ENCODE peak calls at places on chromosomes 2 and 18, in eight cellular contexts. W, U, Q, O, Y, V, N and X are unnamed samples. For H3K27me3 and H3K4me1, the result is how much of the 10 kb centered on the place peaks cover.

GRCh38 chr2:240247868-240248820 is 107.7 kb upstream of the OTOS start:
- DNase-seq in W (no peak), U (no peak), Q (no peak), O (no peak), Y (peak), V (no peak), N (no peak), X (no peak)

GRCh38 chr18:2236232-2236631 is 335.1 kb downstream of the METTL4 start:
- DNase-seq in W (no peak), U (no peak), Q (no peak), O (no peak), Y (no peak), V (no peak), N (peak), X (no peak)

GRCh38 chr2:182868049-182868422 is 1.6 kb upstream of the FRZB start:
- DNase-seq in W (no peak), U (no peak), Q (no peak), O (peak), Y (no peak), V (no peak), N (no peak), X (no peak)

GRCh38 chr18:24515721-24516120 is 55.3 kb downstream of the HRH4 start:
- DNase-seq in W (no peak), U (no peak), Q (no peak), O (no peak), Y (no peak), V (no peak), N (no peak), X (no peak)

GRCh38 chr18:54911551-54911950 is 47.7 kb downstream of the CCDC68 start:
- DNase-seq in W (no peak), U (no peak), Q (no peak), O (no peak), Y (no peak), V (no peak), N (no peak), X (no peak)

GRCh38 chr18:9852266-9853081 is 33.3 kb upstream of the TXNDC2 start:
- DNase-seq in W (no peak), U (no peak), Q (no peak), O (no peak), Y (no peak), V (no peak), N (no peak), X (no peak)

GRCh38 chr2:127609818-127610217 is 36.1 kb upstream of the GPR17 start:
- DNase-seq in W (no peak), U (peak), Q (peak), O (no peak), Y (peak), V (no peak), N (no peak), X (no peak)

GRCh38 chr2:66432801-66433694 is 1.9 kb upstream of the MEIS1 start:
- DNase-seq in W (peak), U (peak), Q (peak), O (peak), Y (peak), V (peak), N (peak), X (no peak)

GRCh38 chr2:239084007-239084406 is 236.1 kb downstream of the TWIST2 start:
- DNase-seq in W (no peak), U (no peak), Q (no peak), O (no peak), Y (no peak), V (peak), N (no peak), X (no peak)

GRCh38 chr18:43067570-43067969 is 47.9 kb downstream of the RIT2 start:
- DNase-seq in W (no peak), U (no peak), Q (no peak), O (no peak), Y (no peak), V (no peak), N (no peak), X (no peak)

GRCh38 chr2:127884436-127884835 is 1.3 kb downstream of the AMMECR1L start:
- DNase-seq in W (peak), U (no peak), Q (peak), O (no peak), Y (no peak), V (no peak), N (peak), X (no peak)

DNA sequence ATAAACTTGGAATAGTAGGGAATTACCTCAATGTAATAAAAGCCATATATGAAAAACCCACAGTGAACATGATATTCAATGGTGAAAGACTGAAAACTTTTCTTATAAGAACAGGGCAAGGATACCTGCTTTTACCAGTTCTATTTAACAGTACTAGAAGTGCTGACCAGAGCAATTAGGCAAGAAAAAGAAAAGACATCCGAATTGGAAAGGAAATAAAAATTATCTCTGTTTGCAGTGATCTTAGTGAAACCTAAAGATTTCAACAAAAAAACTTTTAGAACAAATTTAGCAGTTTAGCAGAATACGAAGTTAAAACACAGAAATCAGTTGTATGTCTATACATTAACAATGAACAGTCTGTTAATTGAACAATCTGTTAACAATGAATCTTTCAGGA is 69.1 kb downstream of the MIB1 start:
- DNase-seq in W (no peak), U (no peak), Q (no peak), O (no peak), Y (no peak), V (no peak), N (no peak), X (no peak)
- H3K4me3 ChIP-seq in W (no peak), U (no peak), Q (no peak), O (no peak), Y (no peak), V (no peak), N (no peak), X (no peak)

GRCh38 chr18:13934676-13935075 is 19.3 kb upstream of the MC2R start:
- DNase-seq in W (peak), U (no peak), Q (no peak), O (no peak), Y (no peak), V (no peak), N (no peak), X (no peak)
- H3K27me3 ChIP-seq in W (under half), U (under half), Q (under half), O (under half), Y (under half), V (under half), N (under half), X (under half)

GRCh38 chr18:57164401-57164800 is 17.5 kb downstream of the BOD1L2 start:
- DNase-seq in W (no peak), U (no peak), Q (no peak), O (no peak), Y (no peak), V (no peak), N (no peak), X (no peak)
- H3K4me1 ChIP-seq in W (under half), U (under half), Q (under half), O (under half), Y (under half), V (under half), N (under half), X (under half)

DNA sequence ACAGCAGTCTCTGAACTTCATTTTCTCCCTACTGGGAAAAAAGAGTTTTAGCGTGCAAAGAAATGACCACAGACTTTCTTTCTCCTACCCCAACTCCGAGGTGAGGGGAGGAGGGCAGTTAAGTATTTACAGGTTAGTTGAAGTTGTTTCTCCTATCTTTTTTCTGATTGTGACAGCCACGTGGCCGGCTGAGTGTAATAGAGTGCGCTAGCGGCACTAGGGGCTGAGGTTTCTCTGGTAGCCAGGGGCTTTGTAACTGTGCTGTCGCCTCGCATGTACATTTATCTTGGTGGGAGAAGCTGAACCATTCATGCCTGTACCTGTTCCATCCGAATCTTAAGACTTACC is 214.1 kb upstream of the STON1 start:
- DNase-seq in W (no peak), U (no peak), Q (peak), O (peak), Y (no peak), V (peak), N (peak), X (peak)
- H3K4me3 ChIP-seq in W (peak), U (peak), Q (peak), O (peak), Y (peak), V (peak), N (peak), X (peak)

GRCh38 chr2:141379965-141380624 is 750.7 kb downstream of the LRP1B start:
- DNase-seq in W (no peak), U (no peak), Q (no peak), O (no peak), Y (no peak), V (no peak), N (no peak), X (no peak)

GRCh38 chr2:141381946-141382345 is 748.9 kb downstream of the LRP1B start:
- DNase-seq in W (no peak), U (no peak), Q (no peak), O (no peak), Y (no peak), V (no peak), N (no peak), X (no peak)

GRCh38 chr2:141386168-141386567 is 744.6 kb downstream of the LRP1B start:
- DNase-seq in W (no peak), U (no peak), Q (no peak), O (no peak), Y (no peak), V (no peak), N (no peak), X (no peak)

GRCh38 chr2:141380625-141381012 is 750.2 kb downstream of the LRP1B start:
- DNase-seq in W (no peak), U (no peak), Q (no peak), O (no peak), Y (no peak), V (no peak), N (no peak), X (no peak)

DNA sequence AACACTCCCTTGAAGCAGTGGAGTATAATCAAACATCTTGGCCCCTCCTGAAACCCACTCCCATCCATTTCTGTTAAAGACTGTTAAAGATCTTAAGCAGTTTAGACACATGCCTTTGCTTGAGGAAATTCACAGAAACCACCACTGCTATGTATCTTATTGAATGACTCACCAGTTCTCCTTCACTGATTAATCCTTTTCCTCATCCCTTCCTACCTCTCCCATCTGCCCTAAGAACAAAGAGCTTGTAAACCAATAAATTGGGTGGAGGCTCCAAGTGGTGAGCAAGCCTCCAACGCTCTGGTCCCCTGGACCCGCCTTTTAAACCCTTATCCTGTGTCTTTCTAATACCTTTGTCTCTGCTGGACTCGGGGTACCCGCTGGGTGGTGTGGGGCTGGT is 746.1 kb downstream of the LRP1B start:
- DNase-seq in W (no peak), U (no peak), Q (no peak), O (no peak), Y (no peak), V (no peak), N (peak), X (no peak)
- H3K27me3 ChIP-seq in W (under half), U (under half), Q (under half), O (under half), Y (under half), V (under half), N (under half), X (under half)